ENCODE peak calls at places on chromosomes 4 and X, in six cellular contexts. One of them, this sample, is unnamed.
A peak's percentile ranks its signal among the peaks of the same experiment; 100 is the strongest.

GRCh38 chr4:177263818-177264217 is 45.9 kb upstream of the NEIL3 start:
- DNase-seq in endodermal cell: peak; percentile 47
- DNase-seq in tibial nerve: no peak
- DNase-seq in adrenal gland: no peak
- DNase-seq in WERI-Rb-1: no peak
- DNase-seq in prostate gland: no peak
- DNase-seq in this sample: no peak

GRCh38 chr4:8897768-8898167 is 26.1 kb upstream of the HMX1 start:
- DNase-seq in adrenal gland: no peak
- DNase-seq in endodermal cell: no peak
- DNase-seq in tibial nerve: no peak
- DNase-seq in prostate gland: no peak
- DNase-seq in WERI-Rb-1: no peak
- DNase-seq in this sample: no peak

GRCh38 chr4:175833574-175834350 is 21.7 kb upstream of the GPM6A start:
- DNase-seq in prostate gland: no peak
- DNase-seq in adrenal gland: no peak
- DNase-seq in endodermal cell: no peak
- DNase-seq in WERI-Rb-1: no peak
- DNase-seq in tibial nerve: no peak
- DNase-seq in this sample: no peak

GRCh38 chrX:153873282-153874090 is 12.5 kb downstream of the L1CAM start:
- DNase-seq in prostate gland: no peak
- DNase-seq in adrenal gland: no peak
- DNase-seq in tibial nerve: no peak
- DNase-seq in WERI-Rb-1: peak; percentile 88
- DNase-seq in endodermal cell: peak; percentile 69
- DNase-seq in this sample: no peak

GRCh38 chr4:150216725-150217124 is 138.5 kb downstream of the DCLK2 start:
- DNase-seq in prostate gland: no peak
- DNase-seq in WERI-Rb-1: no peak
- DNase-seq in adrenal gland: no peak
- DNase-seq in tibial nerve: no peak
- DNase-seq in endodermal cell: no peak
- DNase-seq in this sample: no peak

GRCh38 chr4:70660106-70660505 is 6.2 kb downstream of the JCHAIN start:
- DNase-seq in tibial nerve: no peak
- DNase-seq in WERI-Rb-1: no peak
- DNase-seq in adrenal gland: no peak
- DNase-seq in endodermal cell: no peak
- DNase-seq in prostate gland: no peak
- DNase-seq in this sample: no peak

GRCh38 chr4:1258457-1258856 is 9.5 kb upstream of the CTBP1 start:
- DNase-seq in adrenal gland: no peak
- DNase-seq in prostate gland: no peak
- DNase-seq in WERI-Rb-1: no peak
- DNase-seq in endodermal cell: no peak
- DNase-seq in tibial nerve: no peak
- DNase-seq in this sample: no peak

GRCh38 chrX:126723881-126724280 is 95.6 kb upstream of the PRR32 start:
- DNase-seq in prostate gland: no peak
- DNase-seq in endodermal cell: no peak
- DNase-seq in tibial nerve: no peak
- DNase-seq in adrenal gland: no peak
- DNase-seq in WERI-Rb-1: no peak
- DNase-seq in this sample: no peak

GRCh38 chrX:139642241-139642927 is 65.6 kb downstream of the MCF2 start:
- DNase-seq in adrenal gland: no peak
- DNase-seq in WERI-Rb-1: peak; percentile 10
- DNase-seq in endodermal cell: peak; percentile 51
- DNase-seq in tibial nerve: no peak
- DNase-seq in prostate gland: no peak
- DNase-seq in this sample: no peak

GRCh38 chr4:104966349-104967033 is 180.2 kb upstream of the TET2 start:
- DNase-seq in tibial nerve: no peak
- DNase-seq in WERI-Rb-1: no peak
- DNase-seq in adrenal gland: no peak
- DNase-seq in prostate gland: peak; percentile 68
- DNase-seq in endodermal cell: no peak
- DNase-seq in this sample: no peak

GRCh38 chrX:120768681-120769080 is 107.0 kb downstream of the CT47B1 start:
- DNase-seq in tibial nerve: no peak
- DNase-seq in endodermal cell: no peak
- DNase-seq in prostate gland: no peak
- DNase-seq in WERI-Rb-1: no peak
- DNase-seq in adrenal gland: no peak
- DNase-seq in this sample: no peak

GRCh38 chrX:120773801-120774200 is 101.9 kb downstream of the CT47B1 start:
- DNase-seq in prostate gland: no peak
- DNase-seq in adrenal gland: no peak
- DNase-seq in WERI-Rb-1: no peak
- DNase-seq in tibial nerve: no peak
- DNase-seq in endodermal cell: no peak
- DNase-seq in this sample: no peak

GRCh38 chrX:120774611-120775010 is 101.1 kb downstream of the CT47B1 start:
- DNase-seq in tibial nerve: no peak
- DNase-seq in WERI-Rb-1: no peak
- DNase-seq in adrenal gland: no peak
- DNase-seq in prostate gland: no peak
- DNase-seq in endodermal cell: no peak
- DNase-seq in this sample: no peak

GRCh38 chrX:120768254-120768653 is 107.4 kb downstream of the CT47B1 start:
- DNase-seq in tibial nerve: no peak
- DNase-seq in endodermal cell: no peak
- DNase-seq in adrenal gland: no peak
- DNase-seq in prostate gland: no peak
- DNase-seq in WERI-Rb-1: no peak
- DNase-seq in this sample: no peak

GRCh38 chrX:120769576-120770341 is 105.9 kb downstream of the CT47B1 start:
- DNase-seq in WERI-Rb-1: no peak
- DNase-seq in tibial nerve: no peak
- DNase-seq in endodermal cell: no peak
- DNase-seq in adrenal gland: peak; percentile 23
- DNase-seq in prostate gland: peak; percentile 6
- DNase-seq in this sample: no peak
- TF ChIP-seq CTCF in WERI-Rb-1: no peak
- TF ChIP-seq CTCF in tibial nerve: peak; percentile 32
- TF ChIP-seq CTCF in endodermal cell: peak; percentile 53
- TF ChIP-seq CTCF in adrenal gland: peak; percentile 36
- TF ChIP-seq CTCF in prostate gland: no peak
- TF ChIP-seq CTCF in this sample: no peak

DNA sequence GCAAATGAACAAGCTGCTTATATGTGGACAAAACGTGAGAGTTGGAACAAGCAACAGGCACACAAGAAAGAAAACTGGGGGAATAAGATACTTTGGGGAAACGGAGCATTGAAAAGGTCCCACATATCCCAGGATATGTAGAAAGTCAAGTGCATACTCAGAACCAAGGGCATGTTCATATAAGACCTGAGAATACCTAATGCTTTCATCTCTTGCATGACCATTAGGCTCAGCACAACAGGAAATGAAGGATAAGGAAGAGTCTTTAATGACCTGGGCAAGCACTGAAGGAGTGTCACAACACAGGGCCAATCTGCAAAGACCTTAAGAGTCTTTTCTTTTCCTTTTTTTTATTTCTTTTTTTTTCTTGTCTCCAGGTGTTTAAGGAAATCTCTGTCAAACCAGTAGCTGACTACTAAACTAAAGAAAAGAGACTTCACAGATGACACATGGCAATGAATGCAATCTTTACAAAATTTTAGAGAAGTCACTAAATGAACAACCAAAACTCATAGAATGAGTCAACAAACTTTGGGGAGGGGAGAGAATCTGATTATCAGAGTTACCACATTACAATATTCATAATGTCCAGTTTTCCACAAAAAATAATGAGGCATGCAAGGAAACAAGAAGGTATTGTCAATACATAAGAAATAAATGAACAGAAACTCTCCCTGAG is 67.9 kb upstream of the STK26 start:
- DNase-seq in adrenal gland: no peak
- DNase-seq in prostate gland: no peak
- DNase-seq in tibial nerve: no peak
- DNase-seq in endodermal cell: no peak
- DNase-seq in WERI-Rb-1: no peak
- DNase-seq in this sample: no peak
- H3K27ac ChIP-seq in adrenal gland: no peak overlapping the region
- H3K27ac ChIP-seq in prostate gland: no peak overlapping the region
- H3K27ac ChIP-seq in tibial nerve: no peak overlapping the region
- H3K27ac ChIP-seq in endodermal cell: no peak overlapping the region
- H3K27ac ChIP-seq in WERI-Rb-1: no peak overlapping the region
- H3K27ac ChIP-seq in this sample: no peak overlapping the region

GRCh38 chrX:48648299-48648698 is 35.3 kb upstream of the WAS start:
- DNase-seq in endodermal cell: peak; percentile 64
- DNase-seq in tibial nerve: peak; percentile 15
- DNase-seq in adrenal gland: peak; percentile 44
- DNase-seq in WERI-Rb-1: peak; percentile 72
- DNase-seq in prostate gland: no peak
- DNase-seq in this sample: peak; percentile 27
- TF ChIP-seq CTCF in endodermal cell: peak; percentile 54
- TF ChIP-seq CTCF in tibial nerve: peak; percentile 23
- TF ChIP-seq CTCF in adrenal gland: peak; percentile 16
- TF ChIP-seq CTCF in WERI-Rb-1: no peak
- TF ChIP-seq CTCF in prostate gland: no peak
- TF ChIP-seq CTCF in this sample: no peak

GRCh38 chrX:118665204-118665603 is 62.2 kb upstream of the IL13RA1 start:
- DNase-seq in endodermal cell: no peak
- DNase-seq in adrenal gland: no peak
- DNase-seq in WERI-Rb-1: no peak
- DNase-seq in tibial nerve: no peak
- DNase-seq in prostate gland: no peak
- DNase-seq in this sample: no peak
- H3K27ac ChIP-seq in endodermal cell: no peak overlapping the region
- H3K27ac ChIP-seq in adrenal gland: no peak overlapping the region
- H3K27ac ChIP-seq in WERI-Rb-1: no peak overlapping the region
- H3K27ac ChIP-seq in tibial nerve: no peak overlapping the region
- H3K27ac ChIP-seq in prostate gland: no peak overlapping the region
- H3K27ac ChIP-seq in this sample: no peak overlapping the region

DNA sequence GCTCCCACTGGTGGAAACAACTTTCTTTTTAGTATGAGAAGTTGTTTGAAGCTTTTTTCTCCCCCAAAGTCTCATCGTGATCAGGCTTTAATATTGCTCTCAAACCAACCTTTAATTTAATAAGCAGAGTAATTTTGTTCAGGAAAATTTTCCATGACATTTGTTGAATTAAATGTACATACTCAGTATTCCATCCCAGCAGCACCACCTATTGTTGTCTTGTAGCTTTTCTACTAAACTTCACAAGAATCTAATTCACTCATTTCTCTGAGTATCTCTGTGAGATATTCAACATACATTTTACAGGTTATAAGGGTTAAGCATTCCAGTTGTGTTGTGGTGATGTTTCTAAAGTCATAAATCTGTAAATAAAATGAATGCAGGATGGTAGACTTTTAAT is 218.3 kb upstream of the HAND2 start:
- DNase-seq in prostate gland: no peak
- DNase-seq in adrenal gland: no peak
- DNase-seq in tibial nerve: no peak
- DNase-seq in WERI-Rb-1: no peak
- DNase-seq in endodermal cell: no peak
- DNase-seq in this sample: no peak
- TF ChIP-seq CTCF in prostate gland: no peak
- TF ChIP-seq CTCF in adrenal gland: no peak
- TF ChIP-seq CTCF in tibial nerve: no peak
- TF ChIP-seq CTCF in WERI-Rb-1: peak; percentile 2
- TF ChIP-seq CTCF in endodermal cell: peak; percentile 12
- TF ChIP-seq CTCF in this sample: no peak

GRCh38 chr4:99013402-99013843 is 17.9 kb downstream of the METAP1 start:
- DNase-seq in WERI-Rb-1: no peak
- DNase-seq in adrenal gland: no peak
- DNase-seq in endodermal cell: no peak
- DNase-seq in prostate gland: no peak
- DNase-seq in tibial nerve: no peak
- DNase-seq in this sample: no peak
- H3K27ac ChIP-seq in WERI-Rb-1: no peak overlapping the region
- H3K27ac ChIP-seq in adrenal gland: no peak overlapping the region
- H3K27ac ChIP-seq in endodermal cell: no peak overlapping the region
- H3K27ac ChIP-seq in prostate gland: peak overlapping the region; percentile 13
- H3K27ac ChIP-seq in tibial nerve: no peak overlapping the region
- H3K27ac ChIP-seq in this sample: no peak overlapping the region

GRCh38 chr4:17512973-17513665 is 1.2 kb upstream of the QDPR start:
- DNase-seq in prostate gland: no peak
- DNase-seq in endodermal cell: no peak
- DNase-seq in adrenal gland: no peak
- DNase-seq in WERI-Rb-1: no peak
- DNase-seq in tibial nerve: no peak
- DNase-seq in this sample: no peak

GRCh38 chr4:17514865-17515264 is at the start of gene CLRN2:
- DNase-seq in endodermal cell: no peak
- DNase-seq in prostate gland: no peak
- DNase-seq in tibial nerve: no peak
- DNase-seq in adrenal gland: no peak
- DNase-seq in WERI-Rb-1: no peak
- DNase-seq in this sample: no peak

GRCh38 chr4:17511041-17511949 is 595 bp downstream of the QDPR start:
- DNase-seq in WERI-Rb-1: peak; percentile 41
- DNase-seq in adrenal gland: peak; percentile 73
- DNase-seq in tibial nerve: peak; percentile 19
- DNase-seq in prostate gland: peak; percentile 31
- DNase-seq in endodermal cell: peak; percentile 79
- DNase-seq in this sample: peak; percentile 64

GRCh38 chr4:17510582-17510981 is 1.3 kb downstream of the QDPR start:
- DNase-seq in adrenal gland: no peak
- DNase-seq in endodermal cell: no peak
- DNase-seq in tibial nerve: no peak
- DNase-seq in prostate gland: no peak
- DNase-seq in WERI-Rb-1: no peak
- DNase-seq in this sample: no peak

GRCh38 chr4:17511950-17512795 is at the start of gene QDPR:
- DNase-seq in endodermal cell: peak; percentile 93
- DNase-seq in adrenal gland: peak; percentile 87
- DNase-seq in prostate gland: peak; percentile 54
- DNase-seq in tibial nerve: peak; percentile 40
- DNase-seq in WERI-Rb-1: peak; percentile 93
- DNase-seq in this sample: peak; percentile 86
- TF ChIP-seq CTCF in endodermal cell: peak; percentile 64
- TF ChIP-seq CTCF in adrenal gland: peak; percentile 40
- TF ChIP-seq CTCF in prostate gland: no peak
- TF ChIP-seq CTCF in tibial nerve: peak; percentile 34
- TF ChIP-seq CTCF in WERI-Rb-1: no peak
- TF ChIP-seq CTCF in this sample: peak; percentile 54

GRCh38 chr4:119035941-119036737 is 99.5 kb upstream of the MYOZ2 start:
- DNase-seq in endodermal cell: no peak
- DNase-seq in WERI-Rb-1: no peak
- DNase-seq in adrenal gland: peak; percentile 39
- DNase-seq in tibial nerve: no peak
- DNase-seq in prostate gland: no peak
- DNase-seq in this sample: no peak
- H3K27ac ChIP-seq in endodermal cell: no peak overlapping the region
- H3K27ac ChIP-seq in WERI-Rb-1: no peak overlapping the region
- H3K27ac ChIP-seq in adrenal gland: no peak overlapping the region
- H3K27ac ChIP-seq in tibial nerve: peak overlapping the region; percentile 29
- H3K27ac ChIP-seq in prostate gland: peak overlapping the region; percentile 20
- H3K27ac ChIP-seq in this sample: no peak overlapping the region

DNA sequence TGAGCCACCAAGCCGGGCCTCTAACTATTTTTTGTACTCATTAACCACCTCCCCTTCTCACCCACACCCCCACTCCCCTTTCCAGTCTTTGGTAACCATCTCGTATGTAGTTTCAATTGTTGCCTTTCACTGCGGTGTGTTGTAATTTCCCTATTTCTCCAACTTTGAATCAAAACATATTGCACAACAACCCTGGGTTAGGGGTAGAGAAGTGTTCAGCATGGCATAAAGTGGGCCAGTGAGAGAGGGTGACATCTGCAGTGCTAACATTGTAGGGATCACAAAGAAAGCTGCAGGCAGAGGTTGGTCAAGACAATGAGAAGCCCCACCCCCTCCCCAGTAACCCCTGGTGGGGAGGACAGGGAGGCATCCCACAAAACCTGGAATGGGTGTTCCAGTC is 92.7 kb downstream of the SPATA18 start:
- DNase-seq in adrenal gland: no peak
- DNase-seq in prostate gland: no peak
- DNase-seq in WERI-Rb-1: no peak
- DNase-seq in endodermal cell: no peak
- DNase-seq in tibial nerve: no peak
- DNase-seq in this sample: no peak
- TF ChIP-seq CTCF in adrenal gland: no peak
- TF ChIP-seq CTCF in prostate gland: no peak
- TF ChIP-seq CTCF in WERI-Rb-1: no peak
- TF ChIP-seq CTCF in endodermal cell: no peak
- TF ChIP-seq CTCF in tibial nerve: no peak
- TF ChIP-seq CTCF in this sample: no peak